ENCODE peak calls at places on chromosomes 4 and X, in nine cellular contexts. Y is adipocyte; E is mesendoderm; P is ovary; V is Peyer's patch; L is right lobe of liver; K is esophagus squamous epithelium; A is breast epithelium; Z is naive thymus-derived CD4-positive, alpha-beta T cell. D is an unnamed sample. For H3K4me1, the result is how much of the 10 kb centered on the place peaks cover.

GRCh38 chr4:128835498-128836222 is 26.2 kb downstream of the JADE1 start:
- DNase-seq in Y (no peak), E (no peak), P (peak), V (no peak), L (no peak), K (no peak), A (no peak), Z (no peak), D (peak)

GRCh38 chr4:95107635-95108034 is 349.9 kb downstream of the BMPR1B start:
- DNase-seq in Y (peak), E (no peak), P (no peak), V (no peak), L (no peak), K (no peak), A (no peak), Z (no peak), D (no peak)

GRCh38 chr4:165563851-165564250 is 185.0 kb downstream of the CPE start:
- DNase-seq in Y (no peak), E (no peak), P (no peak), V (no peak), L (no peak), K (no peak), A (no peak), Z (no peak), D (no peak)

GRCh38 chr4:133584714-133585113 is 435.6 kb downstream of the PCDH10 start:
- DNase-seq in Y (no peak), E (peak), P (no peak), V (no peak), L (no peak), K (no peak), A (no peak), Z (no peak), D (no peak)

GRCh38 chrX:12805333-12805732 is 14.1 kb downstream of the PRPS2 start:
- DNase-seq in Y (no peak), E (no peak), P (no peak), V (no peak), L (no peak), K (no peak), A (no peak), Z (no peak), D (no peak)

GRCh38 chr4:136241221-136241986 is 1290.9 kb downstream of the PCDH18 start:
- DNase-seq in Y (peak), E (no peak), P (no peak), V (no peak), L (no peak), K (no peak), A (no peak), Z (no peak), D (no peak)

GRCh38 chr4:152682143-152682542 is 2.3 kb upstream of the TMEM154 start:
- DNase-seq in Y (no peak), E (peak), P (no peak), V (no peak), L (no peak), K (no peak), A (no peak), Z (no peak), D (no peak)

GRCh38 chrX:151871244-151871643 is 41.4 kb upstream of the MAGEA4 start:
- DNase-seq in Y (peak), E (no peak), P (no peak), V (no peak), L (no peak), K (no peak), A (no peak), Z (no peak), D (no peak)

GRCh38 chrX:153902388-153902787 is 2.1 kb upstream of the AVPR2 start:
- DNase-seq in Y (no peak), E (no peak), P (no peak), V (no peak), L (no peak), K (no peak), A (no peak), Z (no peak), D (no peak)

GRCh38 chr4:169305651-169306050 is 34.9 kb upstream of the SH3RF1 start:
- DNase-seq in Y (peak), E (no peak), P (no peak), V (no peak), L (no peak), K (no peak), A (no peak), Z (no peak), D (peak)

GRCh38 chr4:156321203-156321602 is 367.5 kb upstream of the CTSO start:
- DNase-seq in Y (peak), E (no peak), P (no peak), V (no peak), L (no peak), K (no peak), A (no peak), Z (no peak), D (no peak)

GRCh38 chr4:156322592-156322991 is 368.9 kb upstream of the CTSO start:
- DNase-seq in Y (peak), E (peak), P (no peak), V (no peak), L (no peak), K (no peak), A (no peak), Z (no peak), D (no peak)
- H3K4me1 ChIP-seq in Y (under half), E (under half), P (under half), V (under half), L (under half), K (under half), A (under half), Z (under half), D (under half)

DNA sequence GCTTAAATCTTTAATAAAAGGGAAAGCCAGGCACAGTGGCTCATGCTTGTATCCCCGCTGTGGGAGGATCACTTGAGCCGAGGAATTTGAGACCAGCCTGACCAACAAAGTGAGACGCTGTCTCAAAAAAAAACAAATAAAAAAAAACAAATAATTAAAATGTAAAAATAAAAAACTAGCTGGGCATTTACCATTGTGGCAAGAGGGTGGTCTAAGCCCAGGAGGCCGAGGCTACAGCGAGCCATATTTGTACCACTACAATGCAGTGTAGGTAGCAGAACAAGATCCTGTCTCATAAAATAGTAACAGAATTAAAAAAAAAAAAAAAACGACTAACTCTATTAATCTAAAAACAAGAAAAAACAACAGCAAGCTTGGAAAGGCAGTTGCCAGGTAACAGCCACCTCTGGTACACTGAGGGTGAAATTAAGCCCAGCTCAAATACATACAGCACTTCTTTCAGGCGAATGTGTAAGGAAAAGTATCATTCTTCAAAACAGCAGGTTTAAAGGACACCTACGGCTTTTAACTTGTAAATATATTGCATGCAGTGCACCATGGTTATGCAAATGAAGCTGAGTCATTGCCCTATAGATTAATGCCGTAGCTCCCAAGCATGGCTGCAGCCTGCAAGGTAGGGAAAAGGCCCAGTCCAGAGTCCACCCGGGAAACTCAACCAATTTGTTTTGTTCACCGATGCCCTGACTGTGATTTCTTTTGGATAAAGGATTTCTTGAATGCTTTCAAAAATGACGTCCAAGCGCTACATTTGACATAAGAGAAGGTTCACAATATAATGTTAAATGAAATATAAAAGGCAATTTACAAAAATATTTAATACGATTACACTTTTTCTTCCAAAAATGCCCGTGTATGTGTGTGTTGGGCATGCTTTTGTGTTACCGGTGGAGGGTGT is 14.5 kb upstream of the TXLNG start:
- DNase-seq in Y (peak), E (peak), P (no peak), V (no peak), L (no peak), K (no peak), A (no peak), Z (no peak), D (peak)
- H3K4me1 ChIP-seq in Y (under half), E (under half), P (under half), V (under half), L (under half), K (under half), A (under half), Z (under half), D (under half)

DNA sequence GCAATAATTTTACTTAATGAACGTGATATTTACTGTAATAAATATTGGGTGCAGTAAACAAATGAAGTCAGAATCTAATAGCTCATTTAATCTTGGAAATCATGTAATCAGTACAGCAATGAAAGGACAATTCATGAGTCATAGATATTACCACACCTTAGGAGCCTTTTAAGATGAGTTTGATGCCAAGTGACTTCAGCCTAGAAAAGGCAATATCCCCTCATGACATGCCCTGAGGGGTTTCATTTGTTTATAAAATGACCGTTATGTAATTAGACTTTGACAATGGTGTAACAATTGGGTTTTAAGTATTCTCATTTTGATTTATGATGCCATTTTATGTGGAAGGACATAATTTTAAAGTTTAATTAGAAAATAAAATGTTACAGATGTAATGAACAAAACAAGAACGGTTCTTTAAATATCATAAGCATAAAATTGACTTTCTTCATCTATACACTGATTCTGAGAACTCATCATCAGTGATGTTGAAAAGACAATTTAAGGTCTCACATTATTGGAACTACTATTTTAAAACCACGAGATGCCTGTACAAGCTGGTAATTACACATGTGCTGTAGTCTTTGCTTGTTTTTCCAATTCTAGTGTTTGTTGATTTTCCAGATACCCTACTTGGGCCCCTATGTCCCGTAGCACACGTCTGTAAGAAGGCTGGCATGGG is 5.0 kb downstream of the FGF2 start:
- DNase-seq in Y (peak), E (no peak), P (no peak), V (no peak), L (no peak), K (no peak), A (no peak), Z (no peak), D (no peak)
- H3K4me1 ChIP-seq in Y (half or more), E (under half), P (under half), V (under half), L (under half), K (under half), A (under half), Z (under half), D (under half)

GRCh38 chrX:24643116-24643515 is 4.0 kb downstream of the PCYT1B start:
- DNase-seq in Y (no peak), E (peak), P (no peak), V (no peak), L (no peak), K (no peak), A (no peak), Z (no peak), D (no peak)
- H3K4me1 ChIP-seq in Y (under half), E (under half), P (under half), V (under half), L (under half), K (under half), A (under half), Z (under half), D (under half)

GRCh38 chr4:38511702-38512101 is 152.3 kb upstream of the KLF3 start:
- DNase-seq in Y (no peak), E (no peak), P (no peak), V (no peak), L (no peak), K (no peak), A (no peak), Z (no peak), D (no peak)

GRCh38 chr4:38516194-38516593 is 147.8 kb upstream of the KLF3 start:
- DNase-seq in Y (no peak), E (no peak), P (no peak), V (no peak), L (no peak), K (no peak), A (no peak), Z (no peak), D (no peak)

GRCh38 chr4:38510201-38510600 is 153.8 kb upstream of the KLF3 start:
- DNase-seq in Y (no peak), E (no peak), P (no peak), V (no peak), L (no peak), K (no peak), A (no peak), Z (no peak), D (no peak)

GRCh38 chr4:38512840-38513239 is 151.2 kb upstream of the KLF3 start:
- DNase-seq in Y (no peak), E (no peak), P (no peak), V (no peak), L (no peak), K (no peak), A (no peak), Z (no peak), D (no peak)

GRCh38 chr4:38514465-38515146 is 149.4 kb upstream of the KLF3 start:
- DNase-seq in Y (no peak), E (no peak), P (no peak), V (no peak), L (no peak), K (no peak), A (no peak), Z (no peak), D (no peak)
- H3K4me1 ChIP-seq in Y (under half), E (under half), P (under half), V (under half), L (under half), K (under half), A (under half), Z (half or more), D (under half)

DNA sequence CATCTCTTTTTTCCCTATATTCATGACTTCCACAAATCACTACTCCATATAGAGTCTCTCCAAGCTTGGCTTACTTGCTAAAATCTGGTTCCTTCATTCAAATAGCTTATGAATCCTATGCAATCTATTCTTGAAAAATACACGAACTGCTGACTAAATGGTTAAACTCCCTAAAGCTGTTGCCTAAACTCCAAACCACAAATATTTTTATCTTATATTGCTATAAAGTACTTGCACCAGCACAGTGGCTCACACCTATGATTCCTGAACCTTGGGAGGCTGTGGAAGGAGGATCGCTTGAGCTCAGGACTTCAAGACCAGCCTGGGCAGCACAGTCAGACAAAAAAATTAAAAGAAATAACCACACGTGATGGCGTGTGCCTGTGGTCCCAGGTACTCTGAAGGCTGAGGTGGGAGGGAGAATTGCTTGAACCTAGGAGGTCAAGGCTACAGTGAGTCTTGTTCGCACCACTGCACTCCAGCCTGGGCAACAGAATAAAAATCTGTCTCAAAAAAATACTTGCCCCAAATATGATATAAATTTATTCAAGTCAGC is 2.2 kb downstream of the FBXO8 start:
- DNase-seq in Y (no peak), E (no peak), P (no peak), V (no peak), L (no peak), K (no peak), A (no peak), Z (no peak), D (no peak)
- H3K4me1 ChIP-seq in Y (under half), E (under half), P (under half), V (under half), L (under half), K (under half), A (under half), Z (under half), D (under half)

DNA sequence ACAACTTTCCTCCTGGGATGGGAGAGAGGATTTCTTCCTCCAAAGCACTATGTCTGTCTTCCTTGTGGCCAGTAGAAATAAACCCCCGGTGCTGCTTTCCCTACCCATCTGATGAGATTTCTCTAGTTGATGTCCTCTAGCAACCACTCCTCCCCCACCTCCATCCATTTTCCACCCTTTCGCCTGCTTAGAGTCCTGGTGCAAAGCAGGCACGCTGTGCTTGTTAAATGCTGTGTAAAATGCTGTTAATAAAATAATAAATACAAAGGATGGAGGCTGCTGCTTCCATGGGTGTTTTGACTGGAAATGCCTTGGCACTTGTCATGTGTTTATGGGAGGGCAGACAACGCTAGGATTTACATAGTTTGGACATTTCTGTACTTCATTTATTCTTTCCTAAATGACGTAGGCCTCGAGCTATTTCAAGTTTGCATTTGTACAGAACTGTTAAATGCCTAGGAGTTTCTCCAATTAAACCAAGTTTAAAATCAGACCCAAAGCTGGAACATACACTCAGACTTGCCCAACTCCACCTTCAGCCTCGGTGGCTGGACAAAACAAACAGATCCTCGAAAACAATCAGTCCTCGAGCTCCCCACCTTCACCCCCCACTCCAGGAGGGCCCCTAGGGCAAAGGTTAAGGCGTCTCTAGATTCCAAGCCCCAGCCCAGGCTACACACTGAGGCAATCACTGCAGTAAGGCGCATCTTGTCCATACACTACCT is 10.0 kb downstream of the BCOR start:
- DNase-seq in Y (no peak), E (no peak), P (no peak), V (no peak), L (no peak), K (no peak), A (no peak), Z (no peak), D (no peak)
- H3K4me1 ChIP-seq in Y (under half), E (under half), P (under half), V (under half), L (under half), K (under half), A (under half), Z (under half), D (under half)

GRCh38 chr4:173766231-173766630 is 236.2 kb upstream of the HAND2 start:
- DNase-seq in Y (no peak), E (no peak), P (no peak), V (no peak), L (no peak), K (no peak), A (no peak), Z (no peak), D (no peak)
- H3K4me1 ChIP-seq in Y (under half), E (under half), P (under half), V (under half), L (under half), K (under half), A (under half), Z (under half), D (under half)

GRCh38 chr4:2787230-2788100 is 5.4 kb upstream of the SH3BP2 start:
- DNase-seq in Y (no peak), E (no peak), P (no peak), V (peak), L (peak), K (no peak), A (no peak), Z (peak), D (no peak)

GRCh38 chr4:2785613-2786012 is 7.3 kb upstream of the SH3BP2 start:
- DNase-seq in Y (no peak), E (no peak), P (no peak), V (no peak), L (no peak), K (no peak), A (no peak), Z (peak), D (no peak)

GRCh38 chr4:2788101-2788500 is 4.8 kb upstream of the SH3BP2 start:
- DNase-seq in Y (no peak), E (no peak), P (no peak), V (no peak), L (no peak), K (no peak), A (no peak), Z (no peak), D (no peak)

GRCh38 chr4:2786794-2787229 is 6.1 kb upstream of the SH3BP2 start:
- DNase-seq in Y (no peak), E (no peak), P (no peak), V (no peak), L (no peak), K (no peak), A (no peak), Z (no peak), D (no peak)

DNA sequence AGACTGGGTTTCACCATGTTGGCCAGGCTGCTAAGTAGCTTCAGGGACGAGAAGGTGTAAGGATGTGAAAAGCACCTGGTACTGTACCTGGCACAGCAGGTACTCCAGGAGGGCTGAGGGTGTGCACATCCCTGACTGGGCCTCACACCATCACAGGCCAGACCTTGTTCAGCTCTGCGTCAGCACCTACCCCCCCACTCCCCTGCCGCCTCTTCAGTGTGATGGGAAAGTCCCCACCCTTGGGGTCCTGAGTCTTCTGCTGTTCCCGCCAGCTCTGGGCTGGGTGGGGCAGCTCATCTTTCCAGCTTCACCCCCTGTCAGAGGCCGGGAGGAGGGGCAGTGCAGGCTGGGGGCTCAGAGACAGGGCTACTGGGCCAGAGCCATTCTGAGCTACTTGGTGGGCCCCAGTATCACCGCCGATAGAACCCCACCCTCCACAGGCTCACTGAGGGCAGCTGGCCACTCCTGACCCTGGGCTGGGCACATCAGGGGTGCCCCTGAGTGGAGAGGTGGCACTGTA is 6.7 kb upstream of the SH3BP2 start:
- DNase-seq in Y (no peak), E (no peak), P (no peak), V (peak), L (no peak), K (no peak), A (no peak), Z (peak), D (no peak)
- H3K4me1 ChIP-seq in Y (under half), E (under half), P (under half), V (under half), L (under half), K (under half), A (under half), Z (under half), D (under half)

GRCh38 chr4:142369141-142369540 is 477.0 kb downstream of the INPP4B start:
- DNase-seq in Y (no peak), E (peak), P (no peak), V (no peak), L (no peak), K (no peak), A (no peak), Z (no peak), D (no peak)
- H3K4me1 ChIP-seq in Y (under half), E (under half), P (under half), V (under half), L (under half), K (under half), A (under half), Z (half or more), D (under half)